ENCODE peak calls at places on chromosomes 12 and 14, in four cellular contexts. E is HCT116, C is K562, D is HepG2. Q is an unnamed sample.

GRCh38 chr12:69047990-69048389 is 115.0 kb upstream of the CPM start:
- DNase-seq in E (no peak), C (no peak), D (no peak), Q (no peak)

GRCh38 chr12:50390284-50390683 is 6.1 kb downstream of the FAM186A start:
- DNase-seq in E (peak; percentile 21), D (peak; percentile 61), C (no peak), Q (no peak)

GRCh38 chr14:81208489-81208888 is 12.3 kb downstream of the GTF2A1 start:
- DNase-seq in D (no peak), C (no peak), E (no peak), Q (no peak)

GRCh38 chr12:127677537-127678131 is 589.3 kb upstream of the TMEM132C start:
- DNase-seq in D (peak; percentile 44), E (no peak), C (peak; percentile 43), Q (peak; percentile 24)

GRCh38 chr14:75153295-75153694 is 23.1 kb downstream of the TMED10 start:
- DNase-seq in E (no peak), C (no peak), D (no peak), Q (no peak)

GRCh38 chr12:89349814-89350213 is 2.5 kb downstream of the DUSP6 start:
- DNase-seq in D (no peak), C (no peak), E (no peak), Q (no peak)

GRCh38 chr12:8992086-8992409 is 2.7 kb downstream of the KLRG1 start:
- DNase-seq in C (no peak), E (no peak), D (no peak), Q (no peak)

GRCh38 chr14:51534623-51535022 is 117.1 kb upstream of the FRMD6 start:
- DNase-seq in D (peak; percentile 95), C (no peak), E (peak; percentile 71), Q (no peak)

GRCh38 chr12:63869656-63870055 is 25.2 kb downstream of the SRGAP1 start:
- DNase-seq in E (no peak), D (no peak), C (no peak), Q (no peak)

GRCh38 chr14:104320611-104321086 is 182.3 kb downstream of the KIF26A start:
- DNase-seq in D (no peak), E (no peak), C (no peak), Q (no peak)

GRCh38 chr14:91142214-91142668 is 28.4 kb downstream of the DGLUCY start:
- DNase-seq in C (no peak), D (no peak), E (no peak), Q (no peak)

GRCh38 chr12:105083551-105084105 is 630 bp downstream of the ALDH1L2 start:
- DNase-seq in C (no peak), E (no peak), D (no peak), Q (no peak)

GRCh38 chr12:70540996-70541395 is 96.2 kb downstream of the PTPRB start:
- DNase-seq in E (no peak), C (no peak), D (peak; percentile 22), Q (no peak)
- TF ChIP-seq TCF7L2 in E (no peak), C (no peak), D (no peak), Q (no peak)

DNA sequence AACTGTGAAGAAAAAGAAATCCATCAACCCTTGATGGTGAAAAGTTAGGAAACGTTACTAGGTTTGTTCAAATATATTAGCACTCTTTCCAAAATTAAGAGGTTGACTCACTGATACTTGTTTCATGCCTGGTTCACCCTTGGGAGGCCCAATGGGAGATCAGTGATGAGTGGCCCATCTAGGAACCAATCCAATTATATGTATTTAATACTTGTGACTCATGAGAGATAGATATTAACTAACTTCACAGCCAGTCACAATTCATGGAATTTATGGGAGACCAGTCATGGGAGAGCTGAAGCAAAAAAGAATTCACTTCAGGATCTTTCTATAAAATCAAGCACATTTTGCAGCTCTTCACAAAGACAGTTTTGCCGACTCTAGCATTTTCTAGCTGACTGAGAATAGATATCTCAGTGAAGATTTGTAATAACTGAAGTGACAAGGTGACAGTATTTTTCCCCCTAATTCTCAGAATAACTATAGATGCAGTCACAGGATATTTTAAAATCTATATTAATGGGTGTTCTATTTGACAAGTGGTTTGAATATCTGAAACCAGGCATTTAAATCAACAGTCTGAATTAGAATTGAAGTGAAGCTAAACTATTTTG is 230.2 kb downstream of the EPS8 start:
- DNase-seq in D (no peak), E (no peak), C (no peak), Q (no peak)
- TF ChIP-seq TCF7L2 in D (no peak), E (no peak), C (no peak), Q (no peak)

GRCh38 chr14:61553730-61554641 is 141.3 kb upstream of the HIF1A start:
- DNase-seq in D (peak; percentile 99), C (no peak), E (no peak), Q (no peak)
- TF ChIP-seq TCF7L2 in D (no peak), C (no peak), E (no peak), Q (no peak)

GRCh38 chr12:3571323-3571722 is 80.3 kb downstream of the PRMT8 start:
- DNase-seq in C (no peak), E (no peak), D (no peak), Q (no peak)
- TF ChIP-seq TCF7L2 in C (no peak), E (no peak), D (no peak), Q (no peak)

DNA sequence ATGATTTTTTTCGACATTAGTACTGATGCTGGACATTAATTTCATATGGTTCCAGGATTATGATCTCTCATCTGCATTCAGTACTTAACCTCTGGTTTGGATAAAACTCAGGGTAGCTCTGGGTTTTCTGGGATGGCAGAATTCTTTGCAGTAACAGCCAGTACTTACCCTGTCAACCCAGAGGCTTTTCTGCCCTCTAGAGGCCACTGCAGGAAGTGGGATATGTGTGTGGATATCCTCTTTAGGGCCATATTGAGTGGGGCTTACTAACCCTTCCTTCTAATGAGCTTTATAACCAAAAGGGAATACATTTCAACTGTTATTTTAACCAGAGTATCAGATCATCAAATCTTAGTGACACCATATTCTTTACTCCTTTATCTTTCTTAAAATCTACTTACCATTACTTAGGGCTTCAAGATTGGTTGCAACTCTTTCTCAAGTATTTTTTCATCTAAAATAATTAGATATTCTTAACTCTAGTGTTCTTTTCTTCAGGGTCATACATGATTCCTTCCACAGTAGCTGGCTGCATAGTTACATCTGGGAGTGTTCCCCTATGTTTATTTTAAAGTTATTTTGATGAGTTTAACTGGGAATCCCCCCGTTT is 488.0 kb upstream of the STXBP6 start:
- DNase-seq in C (peak; percentile 23), E (no peak), D (peak; percentile 52), Q (no peak)
- TF ChIP-seq TCF7L2 in C (no peak), E (no peak), D (no peak), Q (no peak)

Q was measured in Panc1.